ENCODE peak calls at places on chromosomes 12 and 14, in five cellular contexts. X is brain microvascular endothelial cell, P is IMR-90, Z is AG04449, R is MM.1S. J is an unnamed sample.
A peak's percentile ranks its signal among the peaks of the same experiment; 100 is the strongest.

GRCh38 chr12:124588689-124589318 is 21.4 kb upstream of the NCOR2 start:
- DNase-seq in X (peak; percentile 71), P (peak; percentile 81), Z (no peak), R (no peak), J (peak; percentile 81)

GRCh38 chr12:78040111-78040510 is 209.4 kb downstream of the NAV3 start:
- DNase-seq in X (no peak), P (no peak), Z (no peak), R (no peak), J (no peak)

GRCh38 chr12:47367912-47368537 is 288.3 kb upstream of the AMIGO2 start:
- DNase-seq in X (no peak), P (no peak), Z (no peak), R (peak; percentile 21), J (no peak)

GRCh38 chr14:64717870-64718269 is 13.6 kb downstream of the PLEKHG3 start:
- DNase-seq in X (no peak), P (peak; percentile 20), Z (no peak), R (no peak), J (no peak)

GRCh38 chr12:113103756-113104450 is 31.7 kb downstream of the RASAL1 start:
- DNase-seq in X (no peak), P (no peak), Z (no peak), R (no peak), J (no peak)

GRCh38 chr14:103624860-103625259 is 4.2 kb upstream of the KLC1 start:
- DNase-seq in X (peak; percentile 34), P (peak; percentile 66), Z (no peak), R (no peak), J (peak; percentile 36)

GRCh38 chr12:1044697-1045096 is 53.7 kb downstream of the ERC1 start:
- DNase-seq in X (no peak), P (peak; percentile 53), Z (peak; percentile 3), R (no peak), J (peak; percentile 45)

GRCh38 chr14:74176404-74176788 is 62.9 kb upstream of the VSX2 start:
- DNase-seq in X (no peak), P (no peak), Z (no peak), R (no peak), J (no peak)

GRCh38 chr14:89625208-89625987 is 208.4 kb upstream of the FOXN3 start:
- DNase-seq in X (no peak), P (no peak), Z (no peak), R (no peak), J (peak; percentile 29)

GRCh38 chr14:81176224-81176623 is 44.5 kb downstream of the GTF2A1 start:
- DNase-seq in X (no peak), P (no peak), Z (no peak), R (no peak), J (no peak)

GRCh38 chr14:39122330-39123138 is 8.4 kb downstream of the GEMIN2 start:
- DNase-seq in X (no peak), P (no peak), Z (no peak), R (no peak), J (no peak)

GRCh38 chr12:47921907-47922306 is 17.1 kb upstream of the VDR start:
- DNase-seq in X (no peak), P (no peak), Z (no peak), R (no peak), J (no peak)

GRCh38 chr12:116026768-116027550 is 250.5 kb downstream of the MED13L start:
- DNase-seq in X (no peak), P (no peak), Z (no peak), R (no peak), J (no peak)

GRCh38 chr14:69879175-69880047 is at the start of gene SMOC1:
- DNase-seq in X (peak; percentile 46), P (peak; percentile 79), Z (no peak), R (peak; percentile 80), J (peak; percentile 80)

GRCh38 chr12:2644678-2645405 is 149.9 kb upstream of the FKBP4 start:
- DNase-seq in X (no peak), P (no peak), Z (no peak), R (no peak), J (no peak)

GRCh38 chr12:2642896-2643425 is 151.8 kb upstream of the FKBP4 start:
- DNase-seq in X (no peak), P (no peak), Z (no peak), R (no peak), J (no peak)

GRCh38 chr12:2642176-2642892 is 152.4 kb upstream of the FKBP4 start:
- DNase-seq in X (no peak), P (no peak), Z (no peak), R (no peak), J (no peak)

GRCh38 chr12:2641761-2642160 is 153.0 kb upstream of the FKBP4 start:
- DNase-seq in X (no peak), P (no peak), Z (no peak), R (no peak), J (no peak)

GRCh38 chr12:2643736-2644135 is 151.0 kb upstream of the FKBP4 start:
- DNase-seq in X (no peak), P (no peak), Z (no peak), R (no peak), J (no peak)
- H3K4me3 ChIP-seq in X (no peak overlapping the region), P (no peak overlapping the region), Z (no peak overlapping the region), R (no peak overlapping the region), J (no peak overlapping the region)

GRCh38 chr14:100104006-100104352 is 38.8 kb downstream of the EVL start:
- DNase-seq in X (no peak), P (no peak), Z (no peak), R (no peak), J (no peak)

GRCh38 chr14:100106260-100106659 is 41.0 kb downstream of the EVL start:
- DNase-seq in X (no peak), P (no peak), Z (no peak), R (no peak), J (no peak)

GRCh38 chr14:100103261-100104005 is 38.2 kb downstream of the EVL start:
- DNase-seq in X (no peak), P (peak; percentile 13), Z (no peak), R (no peak), J (peak; percentile 19)

GRCh38 chr14:100105357-100106169 is 40.3 kb downstream of the EVL start:
- DNase-seq in X (no peak), P (no peak), Z (no peak), R (no peak), J (no peak)

GRCh38 chr14:100104523-100105300 is 39.5 kb downstream of the EVL start:
- DNase-seq in X (peak; percentile 60), P (peak; percentile 72), Z (peak; percentile 58), R (no peak), J (peak; percentile 76)
- TF ChIP-seq CTCF in X (peak; percentile 41), P (no peak), Z (no peak), R (no peak), J (peak; percentile 27)

DNA sequence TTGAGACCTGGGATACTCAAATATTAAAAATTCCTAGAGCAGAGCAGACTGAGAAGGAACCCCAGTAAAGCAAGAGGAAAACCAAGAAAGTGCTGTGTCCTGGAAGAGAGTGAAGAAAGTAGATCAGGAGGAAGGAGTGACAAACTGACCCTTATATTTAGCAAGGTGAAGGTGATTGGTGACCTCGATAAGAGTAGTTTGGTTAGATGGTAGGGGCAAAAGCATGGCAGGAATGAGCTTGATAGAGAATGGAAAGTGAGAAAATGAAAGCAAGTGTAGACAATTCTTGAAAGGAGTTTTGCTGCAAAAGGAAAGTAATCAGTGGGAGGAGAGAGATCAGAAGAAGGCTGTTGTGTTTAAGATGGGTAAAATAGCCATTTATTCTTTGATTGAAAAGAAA is 51.1 kb downstream of the RASSF8 start:
- DNase-seq in X (no peak), P (no peak), Z (no peak), R (no peak), J (no peak)
- H3K4me3 ChIP-seq in X (no peak overlapping the region), P (no peak overlapping the region), Z (no peak overlapping the region), R (no peak overlapping the region), J (no peak overlapping the region)

DNA sequence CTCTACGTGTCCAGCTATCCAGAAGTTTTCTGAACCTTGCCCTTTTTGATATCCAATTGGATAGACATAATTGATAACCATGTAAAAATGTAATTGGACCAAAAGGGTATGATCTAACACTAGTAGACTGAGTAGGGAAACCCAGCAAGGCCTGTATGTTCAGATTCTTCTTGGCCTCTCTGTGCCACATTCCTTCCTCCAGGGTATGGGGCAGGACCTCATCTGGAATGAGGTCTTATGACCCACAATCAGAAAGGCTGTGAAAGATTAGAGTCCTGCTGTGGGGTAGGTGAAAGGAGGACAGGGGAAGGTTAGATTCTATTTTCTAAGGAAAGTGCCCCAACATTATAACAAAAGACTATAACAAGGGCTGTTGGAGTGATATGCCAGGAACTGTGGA is 51.3 kb upstream of the A2ML1 start:
- DNase-seq in X (no peak), P (no peak), Z (no peak), R (no peak), J (no peak)
- TF ChIP-seq CTCF in X (no peak), P (no peak), Z (no peak), R (no peak), J (peak; percentile 8)

DNA sequence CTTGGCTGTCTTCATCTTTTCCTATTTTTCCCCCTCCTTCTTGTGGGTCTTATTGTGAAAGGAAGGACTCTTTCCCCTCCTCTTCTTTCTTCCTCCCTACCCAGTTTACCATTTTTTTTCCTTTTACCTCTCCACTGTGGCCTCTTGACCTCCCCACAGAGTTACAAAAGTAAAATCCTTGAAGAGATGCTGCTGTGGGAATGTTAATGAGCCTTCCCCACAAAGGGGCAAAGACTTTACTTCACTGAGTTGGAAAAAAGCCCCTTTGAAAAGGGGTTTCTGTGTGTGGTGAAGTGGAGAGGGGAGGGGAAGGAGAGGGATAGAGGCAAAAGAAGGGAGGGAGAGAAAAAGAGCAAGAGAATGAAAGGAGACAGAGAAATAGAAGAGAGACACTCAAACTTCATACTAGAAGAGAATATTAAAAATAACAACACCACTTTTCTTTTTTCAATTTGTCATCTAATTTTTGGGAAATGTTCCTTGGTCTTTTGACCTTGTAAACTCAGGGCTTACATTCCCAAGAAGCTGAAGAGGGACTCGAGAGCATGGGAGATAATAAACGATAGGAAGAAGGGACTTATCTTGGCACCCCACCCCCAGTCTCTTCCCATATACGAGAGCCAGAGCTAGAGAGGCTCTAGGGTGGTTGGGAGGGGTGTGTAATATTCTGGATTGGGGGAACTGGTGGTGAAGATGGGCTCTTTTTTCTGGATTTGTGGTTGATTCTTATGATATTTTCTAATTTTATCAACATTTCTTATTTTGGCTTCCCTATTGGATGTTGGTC is 13.2 kb upstream of the SALL2 start:
- DNase-seq in X (no peak), P (no peak), Z (no peak), R (no peak), J (no peak)
- H3K4me3 ChIP-seq in X (no peak overlapping the region), P (no peak overlapping the region), Z (no peak overlapping the region), R (no peak overlapping the region), J (no peak overlapping the region)